ENCODE peak calls at places on chromosomes 12 and 14, in ten cellular contexts. R, P, D, A, J, M, X, L, E and V are unnamed samples.

GRCh38 chr12:77847060-77847541 is 16.4 kb downstream of the NAV3 start:
- DNase-seq in D (no peak), P (no peak), E (no peak), J (peak; percentile 24), R (peak; percentile 20), L (no peak), M (no peak), A (no peak), X (peak; percentile 35), V (no peak)

GRCh38 chr12:75715682-75716081 is 204.3 kb upstream of the KRR1 start:
- DNase-seq in X (no peak), R (no peak), E (no peak), J (no peak), L (no peak), A (no peak), P (no peak), D (no peak), M (no peak), V (no peak)

GRCh38 chr12:57611810-57612710 is 825 bp downstream of the ARHGEF25 start:
- DNase-seq in R (no peak), D (no peak), E (no peak), M (no peak), L (no peak), P (no peak), X (no peak), A (no peak), J (no peak), V (peak; percentile 86)

GRCh38 chr14:99774526-99775307 is 18.5 kb upstream of the EML1 start:
- DNase-seq in A (no peak), R (peak; percentile 39), L (no peak), J (no peak), E (peak; percentile 56), P (no peak), X (no peak), M (no peak), D (no peak), V (peak; percentile 61)

GRCh38 chr14:104181761-104182530 is 43.6 kb downstream of the KIF26A start:
- DNase-seq in X (no peak), J (peak; percentile 12), P (no peak), M (no peak), R (peak; percentile 31), D (no peak), E (no peak), L (no peak), A (no peak), V (no peak)

GRCh38 chr12:121190523-121191031 is 19.4 kb upstream of the P2RX4 start:
- DNase-seq in X (no peak), A (no peak), E (no peak), M (no peak), P (no peak), J (peak; percentile 55), R (peak; percentile 94), D (no peak), L (no peak), V (no peak)

GRCh38 chr12:21631367-21631766 is 26.3 kb downstream of the LDHB start:
- DNase-seq in P (no peak), R (no peak), A (no peak), D (no peak), L (no peak), M (no peak), E (no peak), J (no peak), X (no peak), V (no peak)

GRCh38 chr12:53053223-53054111 is 3.6 kb downstream of the TNS2 start:
- DNase-seq in J (no peak), M (peak; percentile 23), L (peak; percentile 57), R (no peak), E (peak; percentile 55), D (no peak), X (peak; percentile 81), A (peak; percentile 63), P (peak; percentile 30), V (peak; percentile 70)

GRCh38 chr12:122023339-122024131 is 1.9 kb downstream of the BCL7A start:
- DNase-seq in M (no peak), J (no peak), X (peak; percentile 77), R (peak; percentile 72), L (peak; percentile 64), D (no peak), P (no peak), E (peak; percentile 69), A (no peak), V (peak; percentile 59)

GRCh38 chr12:101604132-101604531 is 9.4 kb downstream of the MYBPC1 start:
- DNase-seq in A (no peak), E (no peak), D (no peak), J (no peak), L (no peak), P (no peak), M (no peak), R (peak; percentile 4), X (no peak), V (no peak)

GRCh38 chr14:72576258-72576657 is 317.6 kb downstream of the DPF3 start:
- DNase-seq in L (no peak), M (no peak), J (no peak), E (no peak), X (no peak), A (no peak), R (no peak), P (no peak), D (no peak), V (no peak)

GRCh38 chr12:108696111-108696995 is 35.0 kb downstream of the CORO1C start:
- DNase-seq in X (no peak), L (no peak), D (no peak), M (no peak), E (no peak), R (peak; percentile 99), A (no peak), P (no peak), J (peak; percentile 98), V (no peak)

GRCh38 chr12:58841058-58841798 is 79.1 kb downstream of the LRIG3 start:
- DNase-seq in L (no peak), R (no peak), E (peak; percentile 24), J (no peak), P (no peak), X (no peak), D (no peak), M (no peak), A (no peak), V (no peak)

GRCh38 chr14:103999795-104000440 is 57.6 kb upstream of the RD3L start:
- DNase-seq in R (no peak), L (no peak), A (no peak), E (no peak), J (no peak), P (no peak), X (no peak), D (no peak), M (no peak), V (no peak)

GRCh38 chr14:20434701-20435453 is 1.1 kb downstream of the KLHL33 start:
- DNase-seq in R (no peak), M (no peak), P (no peak), L (peak; percentile 45), J (no peak), A (no peak), D (no peak), E (peak; percentile 62), X (peak; percentile 83), V (peak; percentile 97)

GRCh38 chr14:104105071-104105821 is 19.7 kb downstream of the ASPG start:
- DNase-seq in X (no peak), P (no peak), A (no peak), D (no peak), M (no peak), E (peak; percentile 6), L (no peak), J (no peak), R (no peak), V (no peak)

GRCh38 chr12:57756406-57757341 is 1.8 kb downstream of the MARCHF9 start:
- DNase-seq in E (peak; percentile 37), J (no peak), A (peak; percentile 71), R (no peak), D (no peak), X (no peak), M (peak; percentile 38), P (peak; percentile 55), L (peak; percentile 82), V (no peak)

GRCh38 chr12:65420941-65421340 is 142.5 kb downstream of the MSRB3 start:
- DNase-seq in J (no peak), E (no peak), D (no peak), P (no peak), X (no peak), L (no peak), M (no peak), A (no peak), R (peak; percentile 61), V (no peak)

GRCh38 chr14:105311838-105312237 is 2.7 kb upstream of the PACS2 start:
- DNase-seq in P (no peak), L (no peak), R (no peak), D (no peak), A (no peak), E (no peak), J (no peak), M (no peak), X (no peak), V (no peak)

GRCh38 chr12:3333991-3334391 is 157.0 kb upstream of the PRMT8 start:
- DNase-seq in M (no peak), R (no peak), X (no peak), P (no peak), J (no peak), E (peak; percentile 52), A (no peak), D (no peak), L (no peak), V (no peak)

GRCh38 chr12:55126106-55126505 is at the start of gene OR9K2:
- DNase-seq in D (no peak), M (no peak), X (no peak), P (no peak), L (no peak), R (no peak), J (no peak), E (no peak), A (no peak), V (no peak)

GRCh38 chr12:40622246-40622838 is 69.9 kb upstream of the CNTN1 start:
- DNase-seq in A (peak; percentile 7), E (no peak), J (peak; percentile 37), P (no peak), D (no peak), L (peak; percentile 54), R (peak; percentile 9), X (peak; percentile 34), M (no peak), V (peak; percentile 76)

GRCh38 chr12:130879781-130880389 is 8.0 kb downstream of the RAN start:
- DNase-seq in A (no peak), M (no peak), L (peak; percentile 18), R (no peak), X (no peak), D (no peak), P (no peak), J (no peak), E (no peak), V (no peak)

GRCh38 chr12:87383705-87384104 is 645.5 kb downstream of the C12orf50 start:
- DNase-seq in P (no peak), M (no peak), R (peak; percentile 2), J (no peak), A (no peak), X (no peak), L (no peak), D (no peak), E (no peak), V (no peak)

GRCh38 chr12:65004270-65004669 is 116.8 kb downstream of the WIF1 start:
- DNase-seq in P (no peak), R (peak; percentile 1), E (no peak), D (no peak), A (no peak), L (no peak), J (no peak), M (no peak), X (no peak), V (no peak)

GRCh38 chr14:104872469-104873341 is 7.6 kb downstream of the CEP170B start:
- DNase-seq in D (no peak), X (no peak), E (peak; percentile 43), A (no peak), L (peak; percentile 63), R (no peak), M (no peak), J (no peak), P (no peak), V (no peak)

GRCh38 chr14:100240725-100241032 is 1.7 kb downstream of the YY1 start:
- DNase-seq in D (no peak), J (no peak), M (no peak), L (no peak), A (no peak), E (no peak), X (no peak), R (no peak), P (no peak), V (no peak)